ENCODE peak calls at places on chromosome 7, in seven cellular contexts. Z is upper lobe of left lung, Y is GM12878, T is GM23338, L is stomach, I is suprapubic skin, H is breast epithelium. G is an unnamed sample. For H3K4me1, the result is how much of the 10 kb centered on the place peaks cover.

GRCh38 chr7:6489612-6490011 is 41.9 kb upstream of the DAGLB start:
- DNase-seq in Y (no peak), Z (no peak), I (no peak), H (no peak), T (peak), L (no peak), G (no peak)

GRCh38 chr7:144144426-144144825 is 21.4 kb downstream of the OR2A14 start:
- DNase-seq in Z (no peak), L (no peak), I (no peak), H (no peak), T (no peak), Y (no peak), G (no peak)

GRCh38 chr7:120272261-120272895 is 597 bp upstream of the KCND2 start:
- DNase-seq in L (no peak), Y (peak), H (no peak), T (peak), I (no peak), Z (no peak), G (no peak)

GRCh38 chr7:154931906-154932305 is 71.0 kb downstream of the PAXIP1 start:
- DNase-seq in L (no peak), I (no peak), H (no peak), Z (no peak), Y (no peak), T (no peak), G (no peak)

GRCh38 chr7:2820508-2820934 is 23.6 kb downstream of the GNA12 start:
- DNase-seq in Z (no peak), T (no peak), L (peak), H (no peak), Y (no peak), I (no peak), G (peak)

GRCh38 chr7:5657901-5658300 is 123.6 kb downstream of the RNF216 start:
- DNase-seq in Z (no peak), H (no peak), L (no peak), Y (no peak), I (no peak), T (no peak), G (no peak)

GRCh38 chr7:90178592-90179279 is 24.5 kb downstream of the STEAP1 start:
- DNase-seq in I (no peak), Z (no peak), Y (peak), T (no peak), L (no peak), H (no peak), G (no peak)

GRCh38 chr7:102814025-102814471 is 65.2 kb downstream of the FAM185A start:
- DNase-seq in Z (no peak), L (no peak), I (no peak), Y (no peak), H (no peak), T (no peak), G (no peak)

GRCh38 chr7:117612637-117613036 is 132.8 kb downstream of the CFTR start:
- DNase-seq in T (peak), Y (no peak), I (no peak), H (no peak), L (no peak), Z (no peak), G (no peak)

DNA sequence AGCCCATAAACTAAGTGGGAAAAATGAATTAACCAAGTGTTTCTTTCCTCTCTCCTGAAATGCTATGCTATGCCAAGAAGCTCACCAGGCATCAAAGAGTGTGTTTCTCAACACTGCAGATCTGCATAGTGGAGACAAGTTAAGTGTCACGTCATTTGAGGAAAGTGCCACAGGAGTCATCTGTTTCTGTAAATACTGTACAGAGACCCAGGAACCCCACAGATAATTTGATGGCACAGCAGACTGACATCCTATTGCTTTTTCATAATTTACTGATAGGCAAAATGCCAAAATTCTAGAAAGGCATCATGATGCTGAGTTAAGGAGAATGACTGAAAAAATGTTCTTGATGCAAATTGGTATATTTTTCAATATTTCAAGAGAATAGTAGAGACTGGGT is 124.3 kb downstream of the NRCAM start:
- DNase-seq in Z (no peak), L (no peak), Y (no peak), I (no peak), H (no peak), T (no peak), G (no peak)
- TF ChIP-seq POLR2AphosphoS5 in Z (no peak), L (no peak), Y (no peak), I (no peak), H (no peak), T (no peak), G (no peak)

GRCh38 chr7:151483700-151483960 is 36.1 kb downstream of the RHEB start:
- DNase-seq in H (no peak), T (no peak), Z (no peak), L (no peak), I (no peak), Y (no peak), G (no peak)
- H3K4me1 ChIP-seq in H (under half), T (under half), Z (under half), L (half or more), I (under half), Y (under half), G (under half)

GRCh38 chr7:137987563-137987962 is 14.3 kb downstream of the CREB3L2 start:
- DNase-seq in I (no peak), Y (no peak), Z (no peak), T (no peak), H (no peak), L (no peak), G (no peak)

GRCh38 chr7:137987011-137987334 is 14.9 kb downstream of the CREB3L2 start:
- DNase-seq in I (no peak), Z (peak), H (no peak), T (no peak), L (no peak), Y (no peak), G (no peak)

GRCh38 chr7:137989127-137989526 is 12.8 kb downstream of the CREB3L2 start:
- DNase-seq in L (no peak), Z (no peak), H (no peak), I (no peak), Y (no peak), T (no peak), G (no peak)

GRCh38 chr7:137986252-137987010 is 15.5 kb downstream of the CREB3L2 start:
- DNase-seq in L (peak), Y (no peak), Z (no peak), I (no peak), T (no peak), H (no peak), G (no peak)

DNA sequence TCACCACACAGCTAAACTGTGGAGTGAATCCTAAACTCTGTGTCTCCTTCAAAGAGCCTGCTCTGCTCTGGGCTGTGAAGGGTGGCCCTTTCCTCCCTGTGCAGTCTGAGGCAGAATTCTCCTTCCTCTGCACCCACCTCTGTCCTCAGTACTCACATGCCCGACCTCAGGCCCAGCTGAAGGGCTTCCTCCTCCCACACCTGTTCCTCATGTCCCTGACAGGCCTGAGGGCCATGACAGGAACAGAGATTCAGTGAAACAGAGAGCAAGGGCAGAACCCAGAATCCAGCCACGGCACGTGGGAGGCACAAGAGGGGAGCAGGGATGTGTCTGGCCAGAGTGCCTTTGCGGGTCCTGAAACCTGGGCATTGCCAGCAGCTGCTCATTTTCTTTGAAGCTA is 13.9 kb downstream of the CREB3L2 start:
- DNase-seq in Z (no peak), I (no peak), Y (peak), T (no peak), L (no peak), H (no peak), G (no peak)
- TF ChIP-seq POLR2AphosphoS5 in Z (no peak), I (no peak), Y (no peak), T (no peak), L (no peak), H (no peak), G (no peak)

DNA sequence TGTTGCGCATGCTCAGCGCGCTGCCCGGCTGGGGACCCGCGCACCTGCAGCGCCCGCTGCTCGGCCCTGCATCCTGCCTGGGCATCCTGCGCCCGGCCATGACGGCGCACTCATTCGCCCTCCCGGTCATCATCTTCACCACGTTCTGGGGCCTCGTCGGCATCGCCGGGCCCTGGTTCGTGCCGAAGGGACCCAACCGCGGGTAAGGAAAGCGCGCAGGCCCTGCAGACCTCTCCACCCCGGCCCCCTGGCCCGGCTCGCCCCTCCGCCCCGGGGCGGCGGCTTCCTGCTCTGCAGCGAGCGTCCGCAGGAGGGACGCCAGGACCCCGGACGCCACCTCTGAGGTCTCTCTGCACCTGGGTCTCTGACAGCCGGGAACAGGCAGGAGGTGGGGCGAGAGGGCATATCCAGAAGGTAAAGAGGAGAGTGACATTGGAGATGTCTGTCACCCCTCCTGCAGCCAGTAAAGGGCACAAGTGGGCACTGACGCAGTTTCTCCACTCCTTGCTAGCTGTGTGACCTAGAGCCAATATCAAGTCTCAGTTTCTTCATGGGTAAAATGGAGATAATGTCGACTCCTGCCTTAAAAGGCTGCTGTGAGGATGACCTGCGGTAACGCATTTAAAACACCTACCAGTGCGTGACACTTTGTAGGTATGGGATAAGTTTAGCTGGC is at the start of gene ATP6V0E2:
- DNase-seq in Y (no peak), L (no peak), I (peak), T (peak), Z (no peak), H (no peak), G (no peak)
- H3K4me1 ChIP-seq in Y (under half), L (under half), I (under half), T (under half), Z (under half), H (under half), G (under half)

DNA sequence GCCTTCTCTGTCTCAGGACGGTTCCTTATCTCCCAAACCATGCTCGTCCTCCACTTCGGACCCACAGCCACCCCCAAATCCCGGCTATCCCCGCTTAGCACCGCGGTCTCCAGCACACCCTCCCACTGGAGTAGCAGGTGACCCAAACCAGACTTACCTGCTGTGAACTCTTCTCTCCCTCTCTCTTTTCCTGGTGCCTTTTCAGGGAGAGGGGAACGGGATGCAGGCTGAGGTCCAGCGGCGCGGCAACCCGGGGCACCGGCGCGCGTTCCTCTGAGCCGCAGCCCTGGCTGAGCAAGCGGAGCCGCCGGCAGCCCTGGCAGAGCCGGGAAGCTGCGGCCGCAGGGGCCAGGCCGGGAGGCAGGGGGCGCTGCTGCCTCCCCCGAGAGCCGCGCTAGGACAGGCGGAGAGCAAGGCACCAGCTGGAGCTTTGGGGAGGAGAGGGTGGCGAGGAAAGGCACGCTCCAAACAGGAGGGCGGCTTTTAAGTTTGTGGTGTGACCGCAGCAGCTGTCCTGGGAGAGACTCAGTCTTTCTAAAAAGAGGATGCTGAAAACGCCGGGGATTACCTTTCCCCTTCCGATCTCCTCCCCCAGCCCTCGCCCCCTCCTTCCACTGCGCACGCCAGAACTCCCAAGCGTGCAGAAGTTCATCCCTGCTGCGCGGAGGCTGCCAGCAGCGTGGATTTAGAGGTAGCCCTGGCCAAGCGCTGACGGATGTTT is at the start of gene SEMA3D:
- DNase-seq in Y (no peak), T (peak), Z (peak), I (peak), H (peak), L (peak), G (no peak)
- TF ChIP-seq POLR2AphosphoS5 in Y (no peak), T (no peak), Z (peak), I (no peak), H (no peak), L (peak), G (no peak)

GRCh38 chr7:106592282-106593027 is 68.5 kb downstream of the CCDC71L start:
- DNase-seq in T (no peak), Z (no peak), I (no peak), Y (no peak), H (no peak), L (peak), G (no peak)

GRCh38 chr7:106591146-106591545 is 69.8 kb downstream of the CCDC71L start:
- DNase-seq in T (no peak), H (no peak), Y (no peak), L (no peak), Z (no peak), I (no peak), G (no peak)

GRCh38 chr7:106590209-106590816 is 70.6 kb downstream of the CCDC71L start:
- DNase-seq in Y (no peak), T (no peak), L (no peak), H (no peak), I (no peak), Z (no peak), G (peak)

GRCh38 chr7:106588576-106589494 is 72.1 kb downstream of the CCDC71L start:
- DNase-seq in H (no peak), Z (no peak), L (peak), Y (no peak), T (no peak), I (no peak), G (no peak)

GRCh38 chr7:106589495-106589879 is 71.5 kb downstream of the CCDC71L start:
- DNase-seq in H (no peak), Y (no peak), Z (no peak), T (no peak), L (no peak), I (no peak), G (no peak)
- H3K4me1 ChIP-seq in H (under half), Y (under half), Z (under half), T (under half), L (under half), I (under half), G (under half)

DNA sequence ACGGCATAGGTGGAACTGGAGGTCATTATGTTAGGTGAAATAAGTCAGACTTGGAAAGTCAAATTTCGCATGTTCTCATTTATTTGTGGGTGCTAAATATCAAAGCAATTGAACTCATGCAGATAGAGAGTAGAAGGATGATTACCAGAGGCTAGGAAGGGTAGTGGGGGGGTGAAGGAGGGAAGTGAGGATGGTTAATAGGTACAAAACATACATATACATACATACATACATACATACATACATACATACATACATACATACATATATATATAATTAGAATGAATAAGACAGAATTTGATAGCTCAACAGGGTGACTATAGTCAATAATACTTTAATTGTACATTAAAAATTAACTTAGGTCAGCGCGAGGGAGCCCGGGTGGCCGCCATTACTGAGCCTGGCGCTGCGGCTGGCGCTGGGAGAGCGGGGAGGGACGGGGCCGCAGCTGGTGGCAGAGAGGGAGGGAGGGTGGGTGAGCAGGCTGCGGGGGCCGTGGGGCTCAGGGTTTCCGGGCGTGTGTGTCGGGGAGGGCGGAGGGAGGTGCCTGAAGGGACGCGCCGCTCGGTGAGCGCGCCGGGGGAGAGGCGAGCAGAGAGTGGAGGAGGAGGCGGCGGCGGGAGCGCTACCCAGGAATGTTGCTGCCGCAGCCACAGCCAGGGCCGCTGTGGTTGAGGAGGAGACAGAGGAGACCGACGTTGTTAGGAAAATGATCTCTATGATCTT is 85.8 kb upstream of the EGFR start:
- DNase-seq in I (peak), Y (no peak), L (peak), H (peak), T (peak), Z (peak), G (no peak)
- TF ChIP-seq POLR2AphosphoS5 in I (no peak), Y (no peak), L (no peak), H (no peak), T (peak), Z (peak), G (no peak)

GRCh38 chr7:139106959-139107358 is 2.6 kb downstream of the ZC3HAV1 start:
- DNase-seq in I (no peak), Z (no peak), L (no peak), T (no peak), H (no peak), Y (no peak), G (no peak)
- H3K4me1 ChIP-seq in I (under half), Z (under half), L (half or more), T (under half), H (under half), Y (under half), G (half or more)

DNA sequence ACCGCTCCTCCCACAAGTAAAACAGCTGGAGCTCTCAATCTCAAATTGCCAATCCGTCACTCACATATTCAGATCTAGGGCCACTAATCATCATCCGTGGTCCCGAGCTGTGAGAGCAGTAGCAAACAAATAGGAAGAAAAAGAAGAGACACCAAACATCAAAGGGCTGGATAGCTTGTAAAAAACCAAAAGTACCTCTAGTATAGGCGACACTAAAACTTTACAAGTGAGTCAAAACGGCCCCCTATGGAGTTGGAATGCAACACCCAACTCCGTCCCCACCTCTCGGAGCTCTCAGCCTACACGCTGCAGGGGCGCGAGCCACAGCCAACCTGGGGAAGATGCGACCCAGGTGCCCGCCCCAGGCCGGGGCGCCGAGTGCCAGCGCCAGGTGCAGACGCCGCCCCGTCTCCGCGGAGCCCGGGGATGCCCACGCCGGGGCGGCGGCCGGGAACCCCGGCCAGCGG is 581 bp downstream of the FAM3C start:
- DNase-seq in Z (no peak), H (no peak), T (peak), L (peak), Y (no peak), I (no peak), G (no peak)
- TF ChIP-seq POLR2AphosphoS5 in Z (no peak), H (no peak), T (no peak), L (no peak), Y (peak), I (no peak), G (no peak)